ENCODE peak calls at places on chromosome 12, in eight cellular contexts. G is neuronal stem cell, H is neural progenitor cell, S is hepatocyte, P is HCT116, Z is endothelial cell of umbilical vein, W is PC-3, Q is GM23248. R is an unnamed sample.
A peak's percentile ranks its signal among the peaks of the same experiment; 100 is the strongest.

GRCh38 chr12:24226745-24227350 is 277.4 kb upstream of the SOX5 start:
- DNase-seq in Z (peak; percentile 95), S (peak; percentile 59), G (no peak), Q (peak; percentile 32), P (no peak), H (no peak), W (peak; percentile 3), R (no peak)

GRCh38 chr12:120711411-120711810 is 1.2 kb downstream of the UNC119B start:
- DNase-seq in W (no peak), S (no peak), P (no peak), Q (peak; percentile 24), G (no peak), Z (no peak), H (peak; percentile 8), R (no peak)

GRCh38 chr12:69688021-69688420 is 11.1 kb downstream of the BEST3 start:
- DNase-seq in W (peak; percentile 75), S (no peak), G (no peak), P (no peak), H (peak; percentile 17), Z (peak; percentile 74), Q (peak; percentile 5), R (no peak)

GRCh38 chr12:47828967-47829482 is 9.3 kb upstream of the HDAC7 start:
- DNase-seq in W (peak; percentile 90), G (no peak), S (peak; percentile 75), H (no peak), Q (peak; percentile 79), Z (peak; percentile 77), P (peak; percentile 41), R (no peak)

GRCh38 chr12:117026343-117026742 is 72.9 kb downstream of the TESC start:
- DNase-seq in Z (no peak), W (no peak), H (no peak), Q (no peak), P (no peak), S (no peak), G (no peak), R (no peak)

GRCh38 chr12:1083888-1084262 is 92.9 kb downstream of the ERC1 start:
- DNase-seq in H (no peak), G (no peak), P (no peak), S (peak; percentile 70), Q (peak; percentile 65), Z (no peak), W (peak; percentile 27), R (no peak)

GRCh38 chr12:122121341-122122192 is 43.0 kb downstream of the MLXIP start:
- DNase-seq in W (no peak), P (no peak), H (peak; percentile 0), Z (peak; percentile 23), G (no peak), S (no peak), Q (no peak), R (no peak)

GRCh38 chr12:45122776-45123380 is 72.0 kb upstream of the DBX2 start:
- DNase-seq in W (peak; percentile 49), H (peak; percentile 52), Z (peak; percentile 13), Q (peak; percentile 30), S (peak; percentile 25), G (peak; percentile 42), P (peak; percentile 39), R (no peak)

GRCh38 chr12:45577844-45578399 is 151.6 kb upstream of the ARID2 start:
- DNase-seq in S (no peak), Q (peak; percentile 3), Z (no peak), W (no peak), H (no peak), G (no peak), P (no peak), R (no peak)

GRCh38 chr12:39587247-39587646 is 32.4 kb downstream of the ABCD2 start:
- DNase-seq in P (peak; percentile 19), H (no peak), W (peak; percentile 45), G (no peak), Q (no peak), S (no peak), Z (no peak), R (peak; percentile 35)

GRCh38 chr12:10750385-10750727 is 27.2 kb upstream of the YBX3 start:
- DNase-seq in Z (no peak), S (no peak), W (no peak), P (no peak), G (no peak), H (no peak), Q (no peak), R (no peak)

GRCh38 chr12:10749700-10750384 is 26.7 kb upstream of the YBX3 start:
- DNase-seq in W (peak; percentile 93), P (peak; percentile 94), S (peak; percentile 91), G (peak; percentile 77), Q (peak; percentile 96), H (peak; percentile 86), Z (peak; percentile 98), R (peak; percentile 87)

GRCh38 chr12:10753066-10753465 is 29.9 kb upstream of the YBX3 start:
- DNase-seq in P (no peak), H (no peak), W (peak; percentile 56), Q (peak; percentile 76), Z (no peak), G (no peak), S (peak; percentile 10), R (no peak)

GRCh38 chr12:10741836-10742235 is 18.7 kb upstream of the YBX3 start:
- DNase-seq in H (no peak), W (no peak), Q (no peak), P (no peak), Z (no peak), G (no peak), S (no peak), R (no peak)

GRCh38 chr12:10747730-10748129 is 24.6 kb upstream of the YBX3 start:
- DNase-seq in G (no peak), P (no peak), W (no peak), S (no peak), H (no peak), Z (no peak), Q (no peak), R (no peak)
- H3K4me2 ChIP-seq in G (no peak overlapping the region), P (no peak overlapping the region), W (no peak overlapping the region), S (no peak overlapping the region), H (no peak overlapping the region), Z (no peak overlapping the region), Q (no peak overlapping the region), R (no peak overlapping the region)

DNA sequence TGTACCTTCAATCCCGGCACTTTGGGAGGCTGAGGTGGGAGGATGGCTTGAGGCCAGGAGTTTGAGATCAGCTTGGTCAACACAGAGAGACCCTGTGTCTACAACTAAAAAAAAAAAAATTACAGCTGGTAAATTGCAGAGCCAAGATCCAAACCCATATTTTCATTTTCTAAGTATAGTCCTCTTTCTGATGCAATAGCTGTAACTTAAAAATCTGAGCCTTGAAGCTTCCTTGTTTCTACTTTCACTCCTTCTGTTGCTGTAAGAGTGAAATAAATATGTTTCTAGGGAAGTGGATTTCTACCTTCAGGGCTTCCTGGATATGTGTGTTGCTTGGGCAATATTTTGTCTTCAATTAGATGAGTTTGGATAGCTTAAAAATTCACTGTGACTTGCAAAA is 42.0 kb upstream of the PRICKLE1 start:
- DNase-seq in G (no peak), Z (no peak), P (no peak), W (no peak), H (no peak), Q (peak; percentile 26), S (no peak), R (no peak)
- H3K4me2 ChIP-seq in G (no peak overlapping the region), Z (no peak overlapping the region), P (no peak overlapping the region), W (no peak overlapping the region), H (no peak overlapping the region), Q (peak overlapping the region; percentile 31), S (no peak overlapping the region), R (no peak overlapping the region)

GRCh38 chr12:104888456-104888855 is 69.6 kb downstream of the SLC41A2 start:
- DNase-seq in Z (no peak), S (no peak), G (no peak), H (no peak), P (no peak), Q (no peak), W (no peak), R (no peak)

GRCh38 chr12:104889735-104890134 is 68.4 kb downstream of the SLC41A2 start:
- DNase-seq in H (no peak), G (no peak), Z (no peak), W (no peak), S (no peak), Q (no peak), P (no peak), R (no peak)

GRCh38 chr12:104886418-104887401 is 71.4 kb downstream of the SLC41A2 start:
- DNase-seq in H (no peak), Z (peak; percentile 84), S (peak; percentile 16), W (peak; percentile 84), Q (peak; percentile 50), P (peak; percentile 15), G (no peak), R (no peak)

GRCh38 chr12:104888892-104889291 is 69.2 kb downstream of the SLC41A2 start:
- DNase-seq in Z (no peak), S (no peak), Q (no peak), W (no peak), G (no peak), H (no peak), P (no peak), R (no peak)

DNA sequence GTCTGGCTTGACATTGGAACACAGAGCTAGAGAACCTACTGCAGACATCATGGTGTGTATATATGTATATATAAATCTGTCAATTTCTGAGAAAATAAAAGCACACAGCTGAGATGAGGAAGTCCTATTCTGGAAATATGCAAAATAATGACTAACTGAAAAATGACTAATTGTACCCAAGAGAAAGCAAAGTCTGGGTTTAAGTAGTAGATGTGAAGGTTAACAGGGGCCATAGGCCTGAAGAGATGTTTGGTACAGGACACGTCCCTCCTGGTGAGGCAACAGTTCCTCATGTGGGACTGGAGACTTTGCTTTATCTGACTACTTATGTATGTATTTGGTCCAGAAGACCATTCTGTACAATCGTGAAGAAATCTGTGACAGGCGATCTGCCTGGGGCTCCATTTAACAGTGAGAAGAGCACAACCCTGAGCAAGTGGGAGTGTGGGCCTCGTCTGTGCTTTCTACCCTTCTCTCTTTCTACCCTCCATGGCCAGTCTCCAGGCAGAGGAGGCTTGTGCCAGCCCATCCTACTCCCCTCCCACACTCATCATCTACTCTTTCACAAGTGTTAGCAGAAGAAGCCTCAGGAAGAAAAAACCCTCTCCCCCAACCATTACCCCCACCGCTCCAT is 67.5 kb downstream of the SLC41A2 start:
- DNase-seq in G (no peak), S (no peak), W (no peak), Q (peak; percentile 20), H (no peak), P (no peak), Z (no peak), R (peak; percentile 27)
- H3K4me2 ChIP-seq in G (no peak overlapping the region), S (no peak overlapping the region), W (no peak overlapping the region), Q (no peak overlapping the region), H (no peak overlapping the region), P (no peak overlapping the region), Z (no peak overlapping the region), R (peak overlapping the region; percentile 55)

DNA sequence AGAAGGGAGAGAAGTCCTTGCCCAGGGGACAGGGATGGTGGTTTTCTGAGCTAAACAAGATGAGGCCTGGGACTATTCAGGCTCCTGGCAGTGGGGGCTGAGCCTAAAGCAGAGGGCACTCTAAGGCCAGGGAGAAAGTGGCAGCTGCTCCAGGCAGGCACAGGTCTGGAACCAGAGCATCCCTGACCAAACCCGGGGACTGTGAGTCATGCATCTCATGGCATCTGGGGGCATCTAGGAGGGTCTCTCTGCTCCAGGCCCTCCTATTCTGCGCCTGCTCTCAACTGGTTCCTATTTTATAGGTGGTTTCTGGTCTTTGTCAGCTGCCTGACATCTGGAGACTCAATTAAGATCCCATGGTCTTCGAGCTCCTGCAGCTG is 11.6 kb downstream of the KRT7 start:
- DNase-seq in P (no peak), H (no peak), W (peak; percentile 26), Z (no peak), S (no peak), G (no peak), Q (no peak), R (no peak)
- H3K4me2 ChIP-seq in P (peak overlapping the region; percentile 88), H (no peak overlapping the region), W (peak overlapping the region; percentile 54), Z (no peak overlapping the region), S (no peak overlapping the region), G (no peak overlapping the region), Q (peak overlapping the region; percentile 30), R (no peak overlapping the region)